ENCODE peak calls at places on chromosomes 2 and 18, in eight cellular contexts. A, N, D, H, F, W, Q and R are unnamed samples.

GRCh38 chr2:33391582-33392255 is 84.7 kb upstream of the RASGRP3 start:
- DNase-seq in A (no peak), N (no peak), D (no peak), H (peak; percentile 79), F (no peak), W (no peak), Q (no peak), R (no peak)

GRCh38 chr2:86195055-86195807 is at the start of gene IMMT:
- DNase-seq in A (peak; percentile 99), N (peak; percentile 96), D (peak; percentile 99), H (peak; percentile 96), F (peak; percentile 86), W (peak; percentile 97), Q (peak; percentile 91), R (peak; percentile 99)

GRCh38 chr18:11669271-11669947 is 19.7 kb upstream of the GNAL start:
- DNase-seq in A (no peak), N (no peak), D (no peak), H (no peak), F (no peak), W (no peak), Q (no peak), R (no peak)

GRCh38 chr2:220465700-220466099 is 838.3 kb downstream of the SLC4A3 start:
- DNase-seq in A (no peak), N (no peak), D (no peak), H (peak; percentile 39), F (no peak), W (no peak), Q (no peak), R (no peak)

GRCh38 chr2:238105506-238106338 is 5.6 kb downstream of the ESPNL start:
- DNase-seq in A (peak; percentile 40), N (peak; percentile 27), D (no peak), H (no peak), F (no peak), W (no peak), Q (no peak), R (peak; percentile 15)

GRCh38 chr2:102027036-102027702 is 35.4 kb downstream of the IL1R2 start:
- DNase-seq in A (no peak), N (no peak), D (no peak), H (peak; percentile 89), F (peak; percentile 76), W (peak; percentile 89), Q (no peak), R (no peak)

GRCh38 chr2:34570266-34570872 is 971.3 kb upstream of the FAM98A start:
- DNase-seq in A (no peak), N (no peak), D (peak; percentile 52), H (no peak), F (peak; percentile 1), W (no peak), Q (no peak), R (no peak)

GRCh38 chr2:123732563-123732962 is 292.5 kb upstream of the CNTNAP5 start:
- DNase-seq in A (no peak), N (no peak), D (no peak), H (no peak), F (no peak), W (no peak), Q (no peak), R (no peak)

GRCh38 chr2:71721669-71722068 is 268.3 kb downstream of the DYSF start:
- DNase-seq in A (no peak), N (no peak), D (no peak), H (peak; percentile 28), F (no peak), W (no peak), Q (no peak), R (no peak)

GRCh38 chr2:174339971-174340399 is 5.2 kb downstream of the SP9 start:
- DNase-seq in A (no peak), N (no peak), D (peak; percentile 52), H (no peak), F (no peak), W (no peak), Q (no peak), R (no peak)

GRCh38 chr2:216698895-216699294 is 3.5 kb upstream of the IGFBP5 start:
- DNase-seq in A (no peak), N (no peak), D (peak; percentile 62), H (peak; percentile 76), F (no peak), W (peak; percentile 74), Q (peak; percentile 48), R (no peak)

GRCh38 chr18:32010124-32010745 is 8.4 kb upstream of the RNF125 start:
- DNase-seq in A (no peak), N (no peak), D (peak; percentile 23), H (no peak), F (no peak), W (peak; percentile 18), Q (peak; percentile 28), R (no peak)

GRCh38 chr18:59708988-59709387 is 11.8 kb upstream of the CCBE1 start:
- DNase-seq in A (no peak), N (no peak), D (no peak), H (no peak), F (no peak), W (no peak), Q (no peak), R (no peak)

GRCh38 chr2:218999881-219000568 is 6.8 kb upstream of the CRYBA2 start:
- DNase-seq in A (no peak), N (no peak), D (no peak), H (no peak), F (no peak), W (no peak), Q (no peak), R (no peak)

GRCh38 chr2:219001100-219001576 is 7.9 kb upstream of the CRYBA2 start:
- DNase-seq in A (no peak), N (no peak), D (no peak), H (no peak), F (no peak), W (no peak), Q (no peak), R (no peak)

GRCh38 chr2:219001577-219002394 is 8.6 kb upstream of the CRYBA2 start:
- DNase-seq in A (no peak), N (peak; percentile 89), D (no peak), H (no peak), F (no peak), W (no peak), Q (peak; percentile 40), R (no peak)

GRCh38 chr2:218999021-218999880 is 6.0 kb upstream of the CRYBA2 start:
- DNase-seq in A (no peak), N (no peak), D (no peak), H (no peak), F (no peak), W (no peak), Q (no peak), R (no peak)

GRCh38 chr2:219000569-219000960 is 7.3 kb upstream of the CRYBA2 start:
- DNase-seq in A (no peak), N (no peak), D (no peak), H (no peak), F (no peak), W (no peak), Q (no peak), R (no peak)
- H3K4me3 ChIP-seq in A (no peak overlapping the region), N (no peak overlapping the region), D (no peak overlapping the region), H (no peak overlapping the region), F (no peak overlapping the region), W (no peak overlapping the region), Q (no peak overlapping the region), R (no peak overlapping the region)

GRCh38 chr2:189440947-189441708 is at the start of gene WDR75:
- DNase-seq in A (peak; percentile 95), N (peak; percentile 94), D (peak; percentile 95), H (peak; percentile 96), F (peak; percentile 88), W (peak; percentile 97), Q (peak; percentile 90), R (peak; percentile 84)

GRCh38 chr2:189441709-189442074 is 418 bp downstream of the WDR75 start:
- DNase-seq in A (no peak), N (no peak), D (no peak), H (no peak), F (no peak), W (no peak), Q (no peak), R (no peak)

GRCh38 chr2:189444322-189444721 is 3.0 kb downstream of the WDR75 start:
- DNase-seq in A (no peak), N (no peak), D (peak; percentile 21), H (peak; percentile 9), F (no peak), W (peak; percentile 12), Q (no peak), R (peak; percentile 22)

GRCh38 chr2:189440644-189440946 is 679 bp upstream of the WDR75 start:
- DNase-seq in A (no peak), N (no peak), D (no peak), H (no peak), F (no peak), W (no peak), Q (no peak), R (no peak)

DNA sequence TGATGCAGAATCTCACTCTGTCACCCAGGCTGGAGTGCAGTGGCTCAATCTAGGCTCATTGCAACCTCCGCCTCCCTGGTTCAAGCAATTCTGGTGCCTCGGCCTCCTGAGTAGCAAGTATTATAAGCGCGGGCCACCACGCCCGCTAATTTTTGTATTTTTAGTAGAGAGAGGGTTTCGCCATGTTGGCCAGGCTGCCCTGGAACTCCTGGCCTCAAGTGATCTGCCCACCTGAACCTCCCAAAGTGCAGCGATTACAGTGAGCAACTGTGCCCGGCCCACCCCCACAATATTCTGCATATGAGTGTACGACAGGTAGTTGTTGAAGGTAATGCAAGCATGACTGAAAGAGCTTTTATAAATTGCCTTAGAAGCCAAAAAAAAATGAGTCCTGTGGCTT is 1.2 kb downstream of the WDR75 start:
- DNase-seq in A (no peak), N (peak; percentile 28), D (no peak), H (no peak), F (no peak), W (no peak), Q (no peak), R (no peak)
- H3K4me3 ChIP-seq in A (peak overlapping the region; percentile 90), N (no peak overlapping the region), D (peak overlapping the region; percentile 93), H (peak overlapping the region; percentile 72), F (peak overlapping the region; percentile 85), W (no peak overlapping the region), Q (peak overlapping the region; percentile 85), R (peak overlapping the region; percentile 67)

GRCh38 chr18:54828986-54829385 is 709 bp downstream of the RAB27B start:
- DNase-seq in A (no peak), N (no peak), D (no peak), H (no peak), F (no peak), W (no peak), Q (no peak), R (no peak)

GRCh38 chr18:54825626-54826344 is 2.5 kb upstream of the RAB27B start:
- DNase-seq in A (no peak), N (no peak), D (no peak), H (no peak), F (no peak), W (no peak), Q (no peak), R (no peak)

GRCh38 chr18:54830260-54830659 is 2.0 kb downstream of the RAB27B start:
- DNase-seq in A (no peak), N (no peak), D (no peak), H (no peak), F (no peak), W (peak; percentile 72), Q (no peak), R (no peak)

GRCh38 chr18:54829856-54830255 is 1.6 kb downstream of the RAB27B start:
- DNase-seq in A (no peak), N (no peak), D (no peak), H (no peak), F (no peak), W (no peak), Q (no peak), R (no peak)

GRCh38 chr18:54828290-54828871 is at the start of gene RAB27B:
- DNase-seq in A (peak; percentile 72), N (peak; percentile 85), D (peak; percentile 80), H (peak; percentile 75), F (peak; percentile 66), W (peak; percentile 89), Q (peak; percentile 75), R (peak; percentile 13)
- H3K4me3 ChIP-seq in A (peak within 1 kb of the TSS; percentile 51), N (peak within 1 kb of the TSS; percentile 46), D (peak within 1 kb of the TSS; percentile 64), H (peak within 1 kb of the TSS; percentile 78), F (peak within 1 kb of the TSS; percentile 50), W (peak within 1 kb of the TSS; percentile 52), Q (peak within 1 kb of the TSS; percentile 53), R (no peak within 1 kb of the TSS)

GRCh38 chr2:74032909-74033261 is 48.2 kb downstream of the TET3 start:
- DNase-seq in A (no peak), N (no peak), D (no peak), H (no peak), F (no peak), W (no peak), Q (no peak), R (no peak)
- H3K4me3 ChIP-seq in A (peak overlapping the region; percentile 45), N (no peak overlapping the region), D (peak overlapping the region; percentile 29), H (no peak overlapping the region), F (no peak overlapping the region), W (no peak overlapping the region), Q (no peak overlapping the region), R (peak overlapping the region; percentile 56)